ENCODE peak calls at places on chromosomes 11 and 22, in nine cellular contexts. R, F, B, Z, D, S, G, T and M are unnamed samples.

GRCh38 chr11:114256898-114257286 is 39.3 kb upstream of the NNMT start:
- ATAC-seq in R (no peak), F (no peak), B (no peak), Z (no peak), D (no peak), S (peak), G (no peak), T (no peak), M (no peak)

GRCh38 chr22:26673485-26673884 is 16.1 kb downstream of the MIAT start:
- ATAC-seq in R (no peak), F (no peak), B (no peak), Z (no peak), D (no peak), S (no peak), G (no peak), T (no peak), M (no peak)

GRCh38 chr11:95450547-95451123 is 219.6 kb upstream of the SESN3 start:
- ATAC-seq in R (peak), F (no peak), B (peak), Z (no peak), D (no peak), S (no peak), G (peak), T (no peak), M (peak)

GRCh38 chr22:41315586-41315985 is 14.3 kb downstream of the ZC3H7B start:
- ATAC-seq in R (no peak), F (no peak), B (no peak), Z (no peak), D (no peak), S (no peak), G (no peak), T (no peak), M (no peak)

GRCh38 chr11:134749040-134749586 is 337.1 kb upstream of the B3GAT1 start:
- ATAC-seq in R (no peak), F (no peak), B (no peak), Z (no peak), D (no peak), S (no peak), G (no peak), T (no peak), M (no peak)

GRCh38 chr11:12802418-12803085 is 128.3 kb downstream of the TEAD1 start:
- ATAC-seq in R (peak), F (peak), B (peak), Z (peak), D (peak), S (no peak), G (peak), T (peak), M (peak)

GRCh38 chr11:72669527-72669926 is 4.7 kb downstream of the PDE2A start:
- ATAC-seq in R (no peak), F (no peak), B (no peak), Z (no peak), D (no peak), S (no peak), G (no peak), T (no peak), M (no peak)

GRCh38 chr11:45532552-45532951 is 132.9 kb downstream of the CHST1 start:
- ATAC-seq in R (no peak), F (no peak), B (no peak), Z (no peak), D (no peak), S (no peak), G (no peak), T (no peak), M (no peak)

GRCh38 chr11:47516984-47517853 is 35.7 kb downstream of the CELF1 start:
- ATAC-seq in R (peak), F (no peak), B (no peak), Z (no peak), D (peak), S (no peak), G (no peak), T (no peak), M (no peak)

GRCh38 chr11:48033918-48034341 is 53.6 kb downstream of the PTPRJ start:
- ATAC-seq in R (peak), F (no peak), B (peak), Z (no peak), D (no peak), S (no peak), G (no peak), T (no peak), M (no peak)

GRCh38 chr11:111561801-111562325 is 21.3 kb downstream of the LAYN start:
- ATAC-seq in R (no peak), F (peak), B (no peak), Z (peak), D (peak), S (no peak), G (no peak), T (peak), M (no peak)

GRCh38 chr11:73645972-73646631 is at the start of gene PLEKHB1:
- ATAC-seq in R (no peak), F (no peak), B (no peak), Z (no peak), D (no peak), S (no peak), G (peak), T (no peak), M (no peak)

GRCh38 chr11:86255896-86256295 is 11.3 kb downstream of the EED start:
- ATAC-seq in R (no peak), F (no peak), B (no peak), Z (no peak), D (no peak), S (no peak), G (no peak), T (no peak), M (no peak)

GRCh38 chr11:122209619-122210377 is 93.8 kb upstream of the BLID start:
- ATAC-seq in R (peak), F (peak), B (peak), Z (peak), D (no peak), S (peak), G (no peak), T (peak), M (peak)

GRCh38 chr22:39773976-39774539 is 119.5 kb downstream of the ENTHD1 start:
- ATAC-seq in R (no peak), F (no peak), B (no peak), Z (no peak), D (no peak), S (no peak), G (peak), T (no peak), M (no peak)

GRCh38 chr11:124086447-124086846 is 28.8 kb upstream of the VWA5A start:
- ATAC-seq in R (no peak), F (no peak), B (no peak), Z (no peak), D (no peak), S (no peak), G (peak), T (no peak), M (no peak)

GRCh38 chr11:26905368-26905767 is 88.5 kb upstream of the FIBIN start:
- ATAC-seq in R (no peak), F (peak), B (no peak), Z (no peak), D (no peak), S (no peak), G (no peak), T (no peak), M (peak)

GRCh38 chr11:114074546-114075342 is 15.2 kb downstream of the ZBTB16 start:
- ATAC-seq in R (no peak), F (no peak), B (peak), Z (no peak), D (no peak), S (no peak), G (no peak), T (no peak), M (no peak)

GRCh38 chr11:14974021-14974698 is 2.0 kb upstream of the CALCA start:
- ATAC-seq in R (peak), F (peak), B (peak), Z (no peak), D (no peak), S (no peak), G (no peak), T (peak), M (peak)

GRCh38 chr11:123487157-123487744 is 57.2 kb downstream of the GRAMD1B start:
- ATAC-seq in R (no peak), F (no peak), B (no peak), Z (no peak), D (no peak), S (no peak), G (no peak), T (no peak), M (no peak)

GRCh38 chr11:132278801-132279574 is 908.6 kb downstream of the NTM start:
- ATAC-seq in R (peak), F (peak), B (peak), Z (no peak), D (no peak), S (peak), G (no peak), T (no peak), M (no peak)

GRCh38 chr11:34789196-34789834 is 126.9 kb downstream of the APIP start:
- ATAC-seq in R (no peak), F (no peak), B (no peak), Z (no peak), D (no peak), S (no peak), G (no peak), T (no peak), M (no peak)

GRCh38 chr22:33472462-33473344 is 414.5 kb upstream of the SYN3 start:
- ATAC-seq in R (no peak), F (no peak), B (no peak), Z (no peak), D (no peak), S (no peak), G (no peak), T (no peak), M (no peak)

GRCh38 chr11:83000381-83000780 is 71.3 kb downstream of the RAB30 start:
- ATAC-seq in R (no peak), F (no peak), B (no peak), Z (no peak), D (no peak), S (no peak), G (no peak), T (no peak), M (no peak)

GRCh38 chr11:82998697-82999096 is 73.0 kb downstream of the RAB30 start:
- ATAC-seq in R (no peak), F (no peak), B (no peak), Z (no peak), D (no peak), S (no peak), G (no peak), T (no peak), M (no peak)

GRCh38 chr11:82996966-82997606 is 74.6 kb downstream of the RAB30 start:
- ATAC-seq in R (no peak), F (no peak), B (no peak), Z (no peak), D (no peak), S (peak), G (no peak), T (peak), M (no peak)

GRCh38 chr11:83002047-83002446 is 69.7 kb downstream of the RAB30 start:
- ATAC-seq in R (peak), F (no peak), B (peak), Z (no peak), D (peak), S (peak), G (peak), T (no peak), M (peak)

DNA sequence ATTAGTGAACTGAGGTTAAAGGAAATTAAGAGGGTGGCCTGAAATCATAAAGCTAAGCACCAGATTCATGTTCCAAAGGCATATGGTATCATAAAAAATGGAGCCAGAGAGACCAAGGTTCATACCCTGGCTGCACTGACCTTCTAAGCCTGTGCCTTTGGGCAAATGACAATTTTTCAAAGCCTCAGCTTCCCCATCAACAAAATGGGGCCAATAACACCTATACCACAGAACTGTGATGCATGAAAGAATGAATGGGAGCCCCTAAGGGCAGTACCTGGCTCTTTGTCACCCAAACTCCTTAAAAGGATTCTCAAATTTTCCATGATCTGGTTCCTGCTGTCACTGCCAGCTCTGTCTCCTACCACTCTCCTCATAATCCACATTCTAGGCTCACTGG is 72.5 kb downstream of the RAB30 start:
- ATAC-seq in R (no peak), F (no peak), B (no peak), Z (no peak), D (no peak), S (no peak), G (no peak), T (no peak), M (no peak)
- H3K27ac ChIP-seq in R (no peak), F (no peak), B (no peak), Z (no peak), D (no peak), S (peak), G (no peak), T (no peak), M (no peak)

DNA sequence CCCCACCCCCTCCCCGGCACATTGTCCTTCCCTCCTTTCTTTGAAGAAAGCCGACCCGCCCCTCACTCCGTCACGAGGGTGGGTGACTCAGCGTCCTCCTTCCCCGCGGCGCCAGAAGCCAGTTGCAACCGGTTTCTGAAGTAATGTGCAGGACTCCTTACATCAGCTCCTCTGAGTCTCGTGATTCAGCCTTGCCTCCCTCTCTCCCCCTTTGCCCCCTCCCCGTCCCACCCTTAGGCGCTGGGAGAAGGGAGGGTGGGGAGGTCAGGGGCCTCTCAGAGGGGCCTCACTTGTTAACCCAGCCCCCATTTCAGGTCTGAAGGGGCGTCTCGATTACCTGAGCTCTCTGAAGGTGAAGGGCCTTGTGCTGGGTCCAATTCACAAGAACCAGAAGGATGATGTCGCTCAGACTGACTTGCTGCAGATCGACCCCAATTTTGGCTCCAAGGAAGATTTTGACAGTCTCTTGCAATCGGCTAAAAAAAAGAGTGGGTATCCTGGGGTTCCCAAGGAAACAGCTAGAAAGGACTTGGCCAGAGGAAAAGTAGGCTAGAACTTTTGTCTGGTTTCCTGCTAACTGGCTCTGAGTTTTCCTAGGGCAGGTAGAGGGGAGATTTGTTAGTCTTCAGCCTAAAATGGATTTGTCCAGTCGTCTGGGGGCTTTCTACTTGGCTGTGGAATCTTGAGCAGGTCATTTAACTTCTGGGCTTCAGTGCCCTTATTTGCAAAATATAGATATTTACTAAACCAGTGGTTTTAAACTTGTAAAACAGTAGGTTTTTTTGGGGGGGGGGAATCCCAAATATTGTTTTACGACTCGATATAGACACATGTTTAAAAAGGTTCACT is 1.1 kb downstream of the SLC3A2 start:
- ATAC-seq in R (peak), F (peak), B (peak), Z (peak), D (peak), S (peak), G (peak), T (peak), M (peak)
- TF ChIP-seq POLR2A in R (no peak), F (peak), B (no peak), Z (no peak), D (no peak), S (no peak), G (no peak), T (no peak), M (no peak)

DNA sequence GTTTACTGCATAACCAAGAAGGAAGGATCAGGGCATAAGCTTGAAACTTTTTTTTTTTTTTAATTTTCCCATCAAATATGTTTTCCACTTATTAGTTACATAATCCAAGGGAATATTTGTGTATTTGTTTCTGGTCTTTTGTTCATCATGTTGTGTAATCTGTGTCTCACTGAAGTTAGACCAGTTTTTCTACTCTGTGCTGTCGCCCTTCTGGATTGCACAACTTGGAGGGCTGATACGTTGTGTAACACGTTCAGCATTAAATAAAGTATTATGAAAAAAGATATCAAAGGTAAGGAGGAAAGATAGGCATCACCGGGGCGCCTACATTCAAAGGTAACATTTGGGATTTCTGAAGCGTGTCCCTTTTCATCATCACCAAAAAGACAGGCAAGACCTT is 3.3 kb upstream of the E2F8 start:
- ATAC-seq in R (peak), F (no peak), B (no peak), Z (no peak), D (no peak), S (no peak), G (no peak), T (no peak), M (no peak)
- H3K27ac ChIP-seq in R (no peak), F (no peak), B (no peak), Z (no peak), D (no peak), S (no peak), G (no peak), T (no peak), M (no peak)

GRCh38 chr22:20117656-20118571 is 888 bp upstream of the TRMT2A start:
- ATAC-seq in R (no peak), F (peak), B (no peak), Z (peak), D (no peak), S (no peak), G (peak), T (peak), M (no peak)
- TF ChIP-seq POLR2A in R (no peak), F (no peak), B (no peak), Z (no peak), D (peak), S (no peak), G (peak), T (no peak), M (no peak)

DNA sequence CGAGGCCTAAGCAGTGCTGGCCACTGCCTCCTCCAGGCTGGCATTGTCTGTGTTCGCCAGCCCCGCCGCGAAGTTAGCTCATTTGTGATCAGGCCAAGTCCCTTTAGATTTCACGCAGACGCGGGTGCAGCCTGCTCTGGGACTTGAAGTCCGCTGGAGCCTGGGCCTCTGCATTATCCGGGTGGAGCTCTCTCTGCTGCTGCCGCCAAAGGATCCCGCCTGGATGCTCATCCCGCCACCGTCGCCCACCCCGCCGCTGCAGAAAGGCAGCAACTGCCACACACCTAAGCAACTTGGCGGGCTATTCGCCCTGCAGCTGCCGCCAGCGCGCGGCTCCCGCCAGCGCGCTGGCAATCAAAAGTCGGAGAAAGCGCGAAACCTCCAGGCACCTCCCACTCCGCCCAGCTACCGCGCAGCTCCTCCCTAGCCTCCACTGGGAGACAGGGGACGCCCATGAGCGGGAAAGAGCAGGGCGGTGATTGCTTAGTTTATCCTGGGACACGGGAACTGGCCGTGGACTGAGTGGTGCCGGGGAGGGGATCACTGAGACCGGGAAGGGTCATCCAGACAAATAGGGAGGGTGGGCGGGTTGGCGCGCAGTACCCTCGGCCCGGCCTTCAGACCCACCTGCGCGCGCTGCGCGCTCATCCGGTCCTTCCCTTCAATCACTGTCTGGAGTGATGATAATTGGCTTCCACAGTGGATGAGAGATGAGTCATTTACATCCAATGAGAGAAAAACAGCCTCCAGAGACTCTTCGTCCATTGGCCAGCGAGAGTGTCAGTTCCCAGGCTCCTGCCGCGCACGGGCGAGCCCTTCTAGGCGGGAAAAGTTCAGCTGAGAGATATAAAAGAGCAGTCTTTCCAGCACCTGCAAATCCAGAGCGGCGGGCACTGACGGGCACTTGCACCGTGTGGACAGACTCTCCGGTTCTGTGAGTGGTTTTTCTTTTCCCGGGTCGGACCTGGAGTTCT is at the start of gene FAM111B:
- ATAC-seq in R (peak), F (peak), B (peak), Z (peak), D (peak), S (peak), G (peak), T (peak), M (peak)
- H3K27ac ChIP-seq in R (no peak), F (no peak), B (no peak), Z (peak), D (peak), S (no peak), G (no peak), T (no peak), M (no peak)

DNA sequence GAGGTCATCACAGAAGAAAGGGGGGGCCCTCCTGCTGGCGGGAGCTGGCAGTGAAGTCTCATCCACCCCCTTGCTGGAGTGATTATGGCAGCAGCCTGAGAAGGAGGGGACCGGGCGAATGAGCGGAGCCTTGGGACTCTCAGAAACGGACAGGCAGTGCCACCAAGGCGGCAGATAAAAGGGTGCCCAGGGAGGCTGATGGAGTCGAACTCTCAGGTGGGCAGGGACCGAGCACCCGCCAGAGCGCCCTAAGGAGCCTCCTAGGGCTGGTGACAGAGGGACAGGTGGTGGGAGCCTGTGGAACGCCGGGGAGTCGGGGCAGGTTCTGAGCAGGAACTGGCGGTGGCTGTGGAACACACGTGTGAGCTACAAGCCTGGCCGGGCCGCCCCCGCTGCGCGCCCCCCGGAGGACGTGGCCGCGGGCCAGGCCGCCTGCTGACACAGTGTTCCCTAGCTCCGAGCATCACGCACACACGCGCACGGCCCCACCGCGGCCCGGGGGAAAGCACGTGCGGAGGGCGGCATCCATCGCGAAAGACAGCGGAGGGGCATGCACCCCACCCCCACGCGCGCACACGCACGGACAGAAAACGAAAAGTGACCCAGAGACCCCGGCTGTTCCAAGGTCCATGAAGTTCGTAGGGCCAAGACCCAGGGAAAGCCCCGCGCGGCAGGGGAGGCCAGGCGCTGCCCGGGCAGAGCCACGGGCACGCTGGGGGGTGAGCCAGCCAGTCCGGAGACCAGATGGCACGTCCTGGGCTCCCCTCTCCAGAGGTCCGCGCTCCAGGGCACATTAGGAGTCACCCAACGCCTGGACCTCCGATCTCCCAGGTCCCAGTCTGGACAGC is 1.0 kb downstream of the VWCE start:
- ATAC-seq in R (peak), F (peak), B (peak), Z (peak), D (peak), S (peak), G (peak), T (peak), M (peak)
- TF ChIP-seq POLR2A in R (no peak), F (no peak), B (no peak), Z (no peak), D (no peak), S (no peak), G (no peak), T (no peak), M (no peak)